ENCODE peak calls at places on chromosomes 13 and 19, in eight cellular contexts. U, X, L, R, P, I, K and C are unnamed samples. For H3K27me3, the result is how much of the 10 kb centered on the place peaks cover.

GRCh38 chr19:29876414-29876813 is 64.6 kb downstream of the CCNE1 start:
- DNase-seq in U (no peak), X (no peak), L (no peak), R (no peak), P (no peak), I (no peak), K (no peak), C (no peak)

GRCh38 chr19:5058456-5059190 is 89.7 kb downstream of the KDM4B start:
- DNase-seq in U (no peak), X (no peak), L (no peak), R (no peak), P (peak), I (no peak), K (peak), C (peak)

GRCh38 chr19:43518051-43518450 is 8.9 kb downstream of the ETHE1 start:
- DNase-seq in U (no peak), X (no peak), L (no peak), R (no peak), P (no peak), I (no peak), K (no peak), C (peak)

GRCh38 chr19:14450168-14450874 is 17.2 kb downstream of the PKN1 start:
- DNase-seq in U (no peak), X (no peak), L (peak), R (peak), P (no peak), I (no peak), K (no peak), C (peak)

GRCh38 chr19:3645067-3645396 is 18.4 kb upstream of the CACTIN start:
- DNase-seq in U (no peak), X (no peak), L (no peak), R (no peak), P (no peak), I (no peak), K (no peak), C (no peak)

GRCh38 chr19:18406749-18407148 is 9.3 kb upstream of the LRRC25 start:
- DNase-seq in U (no peak), X (no peak), L (no peak), R (no peak), P (no peak), I (no peak), K (no peak), C (no peak)

GRCh38 chr19:42244452-42245220 is 2.2 kb upstream of the GSK3A start:
- DNase-seq in U (peak), X (peak), L (peak), R (peak), P (peak), I (peak), K (peak), C (peak)

GRCh38 chr19:19276386-19276785 is 3.3 kb upstream of the TM6SF2 start:
- DNase-seq in U (no peak), X (no peak), L (no peak), R (no peak), P (peak), I (no peak), K (no peak), C (peak)

GRCh38 chr19:41774515-41774980 is 19.2 kb downstream of the CEACAM6 start:
- DNase-seq in U (peak), X (no peak), L (peak), R (peak), P (no peak), I (no peak), K (no peak), C (no peak)

GRCh38 chr19:2317300-2317699 is 9.3 kb upstream of the LINGO3 start:
- DNase-seq in U (no peak), X (no peak), L (no peak), R (no peak), P (no peak), I (no peak), K (no peak), C (no peak)

GRCh38 chr13:109611912-109612691 is 174.3 kb downstream of the IRS2 start:
- DNase-seq in U (no peak), X (no peak), L (no peak), R (no peak), P (no peak), I (no peak), K (no peak), C (no peak)

GRCh38 chr19:29843180-29844051 is 31.6 kb downstream of the CCNE1 start:
- DNase-seq in U (no peak), X (no peak), L (peak), R (peak), P (no peak), I (peak), K (no peak), C (no peak)

GRCh38 chr19:13052447-13053232 is 50.0 kb downstream of the LYL1 start:
- DNase-seq in U (no peak), X (no peak), L (no peak), R (no peak), P (no peak), I (no peak), K (no peak), C (peak)

GRCh38 chr19:13054605-13055212 is 47.9 kb downstream of the LYL1 start:
- DNase-seq in U (no peak), X (no peak), L (no peak), R (no peak), P (no peak), I (peak), K (no peak), C (no peak)

GRCh38 chr19:13055213-13056051 is 47.2 kb downstream of the LYL1 start:
- DNase-seq in U (peak), X (no peak), L (no peak), R (no peak), P (peak), I (peak), K (no peak), C (peak)

GRCh38 chr19:13053238-13053637 is 49.4 kb downstream of the LYL1 start:
- DNase-seq in U (no peak), X (no peak), L (no peak), R (no peak), P (no peak), I (no peak), K (no peak), C (peak)

GRCh38 chr19:13053761-13054604 is 48.7 kb downstream of the LYL1 start:
- DNase-seq in U (peak), X (no peak), L (no peak), R (no peak), P (peak), I (peak), K (no peak), C (peak)
- H3K27me3 ChIP-seq in U (under half), X (under half), L (under half), R (under half), P (under half), I (under half), K (under half), C (under half)

DNA sequence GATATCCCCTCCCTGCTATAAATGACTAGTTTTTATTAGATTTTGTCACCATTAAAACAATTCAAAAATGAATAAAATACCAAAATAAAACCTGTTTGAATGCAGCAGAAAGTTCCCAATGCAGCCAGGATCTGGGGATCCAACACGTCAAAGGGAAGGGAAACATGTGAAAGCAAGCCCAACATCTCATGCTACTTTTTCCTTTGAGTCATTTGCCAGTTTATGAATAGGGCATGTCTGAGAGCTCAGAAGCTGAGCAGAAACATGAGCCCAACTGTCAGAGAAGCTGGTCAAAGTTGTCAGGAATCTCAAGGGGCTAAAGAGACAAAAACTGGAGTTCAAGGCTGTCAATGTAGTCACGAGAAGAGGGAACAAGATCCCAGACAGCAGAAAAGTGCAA is 526.4 kb downstream of the KLF5 start:
- DNase-seq in U (no peak), X (no peak), L (no peak), R (no peak), P (no peak), I (no peak), K (no peak), C (no peak)
- H3K27ac ChIP-seq in U (no peak), X (no peak), L (no peak), R (no peak), P (no peak), I (no peak), K (no peak), C (no peak)

GRCh38 chr13:112067871-112068305 is 939 bp downstream of the SOX1 start:
- DNase-seq in U (no peak), X (no peak), L (no peak), R (no peak), P (no peak), I (no peak), K (no peak), C (peak)
- H3K27me3 ChIP-seq in U (under half), X (half or more), L (under half), R (under half), P (half or more), I (half or more), K (half or more), C (half or more)

DNA sequence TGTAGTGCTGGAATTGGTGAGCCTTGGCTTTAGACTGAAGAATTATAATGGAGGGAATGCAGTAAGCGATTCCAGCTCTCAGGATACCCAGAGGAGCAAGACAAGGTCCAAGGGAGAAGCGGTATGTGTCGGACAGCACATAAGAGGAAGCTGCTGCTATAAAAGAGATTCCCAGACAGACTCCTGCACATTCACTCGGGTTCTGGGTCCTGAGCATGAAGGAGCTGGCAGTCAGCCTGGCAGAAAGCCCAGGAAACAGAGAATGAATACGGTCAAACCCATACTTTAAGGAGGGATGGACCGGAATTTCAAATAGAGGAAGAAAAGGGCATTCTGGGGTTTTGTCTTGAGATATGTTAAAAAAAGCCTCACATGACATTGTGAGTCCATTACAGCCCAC is 308.3 kb downstream of the DNAJC15 start:
- DNase-seq in U (no peak), X (no peak), L (no peak), R (no peak), P (peak), I (no peak), K (peak), C (no peak)
- H3K27ac ChIP-seq in U (no peak), X (no peak), L (no peak), R (no peak), P (no peak), I (no peak), K (peak), C (no peak)

DNA sequence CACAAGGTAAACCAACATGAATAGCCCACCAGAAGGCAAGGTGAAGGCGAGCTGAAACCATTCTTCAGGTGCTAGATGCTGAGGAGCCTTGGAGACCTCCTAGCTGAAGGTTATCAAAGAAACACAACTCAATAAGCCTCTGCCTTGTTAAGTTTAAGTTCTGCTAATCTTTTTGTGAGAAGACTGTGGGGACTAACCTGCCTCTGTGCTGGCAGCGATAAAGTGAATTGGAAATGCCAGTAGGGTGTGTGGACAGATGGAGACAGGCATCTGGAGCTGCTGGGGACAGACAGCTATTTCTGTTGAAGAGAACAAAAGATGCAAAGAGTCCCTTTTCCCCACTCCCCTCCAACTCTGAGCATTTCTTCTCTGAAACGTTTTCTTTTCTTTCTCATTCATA is 33.5 kb upstream of the FLT1 start:
- DNase-seq in U (no peak), X (no peak), L (no peak), R (no peak), P (no peak), I (no peak), K (no peak), C (no peak)
- H3K27me3 ChIP-seq in U (under half), X (under half), L (under half), R (under half), P (under half), I (under half), K (under half), C (under half)

GRCh38 chr19:8615022-8615421 is 4.5 kb upstream of the ADAMTS10 start:
- DNase-seq in U (no peak), X (no peak), L (no peak), R (no peak), P (peak), I (no peak), K (no peak), C (no peak)
- H3K27ac ChIP-seq in U (no peak), X (no peak), L (no peak), R (no peak), P (peak), I (no peak), K (no peak), C (no peak)

GRCh38 chr13:111371720-111372119 is 51.3 kb downstream of the TEX29 start:
- DNase-seq in U (no peak), X (no peak), L (no peak), R (no peak), P (no peak), I (peak), K (no peak), C (no peak)
- H3K27me3 ChIP-seq in U (under half), X (under half), L (under half), R (under half), P (under half), I (under half), K (under half), C (under half)